ENCODE peak calls at places on chromosomes 5 and 9, in six cellular contexts. One of them, this sample, is unnamed.

GRCh38 chr5:18003784-18004183 is 369.5 kb downstream of the TAF11L14 start:
- DNase-seq in osteoblast: no peak
- DNase-seq in endothelial cell: no peak
- DNase-seq in AG09319: no peak
- DNase-seq in activated naive CD8-positive, alpha-beta T cell treated with anti-CD3 and anti-CD28 coated beads for 36 hours: no peak
- DNase-seq in cerebellar nuclear complex: no peak
- DNase-seq in this sample: no peak

GRCh38 chr9:132582786-132583583 is 579 bp downstream of the BARHL1 start:
- DNase-seq in cerebellar nuclear complex: no peak
- DNase-seq in AG09319: no peak
- DNase-seq in endothelial cell: no peak
- DNase-seq in osteoblast: peak
- DNase-seq in activated naive CD8-positive, alpha-beta T cell treated with anti-CD3 and anti-CD28 coated beads for 36 hours: no peak
- DNase-seq in this sample: no peak

GRCh38 chr5:92552206-92553160 is 1028.5 kb downstream of the NR2F1-AS1 start:
- DNase-seq in activated naive CD8-positive, alpha-beta T cell treated with anti-CD3 and anti-CD28 coated beads for 36 hours: no peak
- DNase-seq in osteoblast: peak
- DNase-seq in AG09319: peak
- DNase-seq in endothelial cell: no peak
- DNase-seq in cerebellar nuclear complex: no peak
- DNase-seq in this sample: peak

GRCh38 chr9:133934512-133935221 is 57.5 kb downstream of the VAV2 start:
- DNase-seq in activated naive CD8-positive, alpha-beta T cell treated with anti-CD3 and anti-CD28 coated beads for 36 hours: no peak
- DNase-seq in endothelial cell: no peak
- DNase-seq in AG09319: no peak
- DNase-seq in cerebellar nuclear complex: no peak
- DNase-seq in osteoblast: peak
- DNase-seq in this sample: no peak

GRCh38 chr5:23820764-23821471 is 313.5 kb downstream of the PRDM9 start:
- DNase-seq in AG09319: no peak
- DNase-seq in cerebellar nuclear complex: no peak
- DNase-seq in osteoblast: no peak
- DNase-seq in activated naive CD8-positive, alpha-beta T cell treated with anti-CD3 and anti-CD28 coated beads for 36 hours: no peak
- DNase-seq in endothelial cell: no peak
- DNase-seq in this sample: no peak

GRCh38 chr5:378976-379742 is 57.6 kb downstream of the AHRR start:
- DNase-seq in AG09319: no peak
- DNase-seq in osteoblast: peak
- DNase-seq in endothelial cell: no peak
- DNase-seq in cerebellar nuclear complex: no peak
- DNase-seq in activated naive CD8-positive, alpha-beta T cell treated with anti-CD3 and anti-CD28 coated beads for 36 hours: no peak
- DNase-seq in this sample: no peak

GRCh38 chr9:3177921-3178320 is 334.0 kb upstream of the PUM3 start:
- DNase-seq in osteoblast: peak
- DNase-seq in cerebellar nuclear complex: no peak
- DNase-seq in endothelial cell: no peak
- DNase-seq in AG09319: no peak
- DNase-seq in activated naive CD8-positive, alpha-beta T cell treated with anti-CD3 and anti-CD28 coated beads for 36 hours: no peak
- DNase-seq in this sample: peak

GRCh38 chr5:77630246-77631165 is 8.0 kb downstream of the OTP start:
- DNase-seq in cerebellar nuclear complex: no peak
- DNase-seq in activated naive CD8-positive, alpha-beta T cell treated with anti-CD3 and anti-CD28 coated beads for 36 hours: peak
- DNase-seq in osteoblast: peak
- DNase-seq in endothelial cell: peak
- DNase-seq in AG09319: no peak
- DNase-seq in this sample: no peak

GRCh38 chr9:123323482-123324013 is 32.4 kb upstream of the CRB2 start:
- DNase-seq in osteoblast: no peak
- DNase-seq in endothelial cell: no peak
- DNase-seq in cerebellar nuclear complex: no peak
- DNase-seq in AG09319: no peak
- DNase-seq in activated naive CD8-positive, alpha-beta T cell treated with anti-CD3 and anti-CD28 coated beads for 36 hours: no peak
- DNase-seq in this sample: no peak

GRCh38 chr5:143652104-143652700 is 159.8 kb upstream of the HMHB1 start:
- DNase-seq in endothelial cell: no peak
- DNase-seq in activated naive CD8-positive, alpha-beta T cell treated with anti-CD3 and anti-CD28 coated beads for 36 hours: peak
- DNase-seq in cerebellar nuclear complex: no peak
- DNase-seq in osteoblast: no peak
- DNase-seq in AG09319: no peak
- DNase-seq in this sample: no peak

GRCh38 chr5:149645236-149645635 is 63.9 kb downstream of the ARHGEF37 start:
- DNase-seq in endothelial cell: no peak
- DNase-seq in cerebellar nuclear complex: no peak
- DNase-seq in osteoblast: no peak
- DNase-seq in AG09319: no peak
- DNase-seq in activated naive CD8-positive, alpha-beta T cell treated with anti-CD3 and anti-CD28 coated beads for 36 hours: no peak
- DNase-seq in this sample: no peak

GRCh38 chr9:89482950-89483349 is 15.0 kb downstream of the SEMA4D start:
- DNase-seq in AG09319: no peak
- DNase-seq in cerebellar nuclear complex: peak
- DNase-seq in osteoblast: no peak
- DNase-seq in activated naive CD8-positive, alpha-beta T cell treated with anti-CD3 and anti-CD28 coated beads for 36 hours: no peak
- DNase-seq in endothelial cell: no peak
- DNase-seq in this sample: no peak

GRCh38 chr5:122434120-122434519 is 122.1 kb downstream of the SNCAIP start:
- DNase-seq in osteoblast: no peak
- DNase-seq in endothelial cell: no peak
- DNase-seq in cerebellar nuclear complex: no peak
- DNase-seq in activated naive CD8-positive, alpha-beta T cell treated with anti-CD3 and anti-CD28 coated beads for 36 hours: no peak
- DNase-seq in AG09319: no peak
- DNase-seq in this sample: no peak

GRCh38 chr5:3281346-3281745 is 314.3 kb upstream of the IRX1 start:
- DNase-seq in AG09319: no peak
- DNase-seq in osteoblast: no peak
- DNase-seq in cerebellar nuclear complex: no peak
- DNase-seq in activated naive CD8-positive, alpha-beta T cell treated with anti-CD3 and anti-CD28 coated beads for 36 hours: no peak
- DNase-seq in endothelial cell: no peak
- DNase-seq in this sample: no peak

GRCh38 chr9:35490155-35490909 is 421 bp downstream of the RUSC2 start:
- DNase-seq in cerebellar nuclear complex: no peak
- DNase-seq in osteoblast: peak
- DNase-seq in endothelial cell: peak
- DNase-seq in AG09319: no peak
- DNase-seq in activated naive CD8-positive, alpha-beta T cell treated with anti-CD3 and anti-CD28 coated beads for 36 hours: no peak
- DNase-seq in this sample: no peak

This sample was measured in BJ.